ENCODE peak calls at places on chromosomes 13 and 19, in eight cellular contexts. One of them, this sample, is unnamed.

GRCh38 chr19:47094557-47095517 is 18.7 kb downstream of the ZC3H4 start:
- DNase-seq in Peyer's patch: peak; percentile 77
- DNase-seq in WERI-Rb-1: no peak
- DNase-seq in activated B cell treated with CpG ODN at 0.5 μM for 24 hours: no peak
- DNase-seq in A549: no peak
- DNase-seq in K562: no peak
- DNase-seq in tibial nerve: no peak
- DNase-seq in spleen: peak; percentile 81
- DNase-seq in this sample: no peak

GRCh38 chr19:27777242-27777641 is 1435.7 kb downstream of the UQCRFS1 start:
- DNase-seq in Peyer's patch: no peak
- DNase-seq in WERI-Rb-1: peak; percentile 36
- DNase-seq in activated B cell treated with CpG ODN at 0.5 μM for 24 hours: no peak
- DNase-seq in A549: no peak
- DNase-seq in K562: no peak
- DNase-seq in tibial nerve: no peak
- DNase-seq in spleen: no peak
- DNase-seq in this sample: no peak

GRCh38 chr19:44718441-44719261 is 19.7 kb downstream of the CEACAM16 start:
- DNase-seq in Peyer's patch: peak; percentile 68
- DNase-seq in WERI-Rb-1: no peak
- DNase-seq in activated B cell treated with CpG ODN at 0.5 μM for 24 hours: no peak
- DNase-seq in A549: peak; percentile 95
- DNase-seq in K562: no peak
- DNase-seq in tibial nerve: no peak
- DNase-seq in spleen: no peak
- DNase-seq in this sample: peak; percentile 31

GRCh38 chr13:97753942-97754670 is 199.4 kb upstream of the IPO5 start:
- DNase-seq in Peyer's patch: no peak
- DNase-seq in WERI-Rb-1: peak; percentile 52
- DNase-seq in activated B cell treated with CpG ODN at 0.5 μM for 24 hours: no peak
- DNase-seq in A549: no peak
- DNase-seq in K562: peak; percentile 17
- DNase-seq in tibial nerve: no peak
- DNase-seq in spleen: no peak
- DNase-seq in this sample: no peak

GRCh38 chr13:49540552-49540951 is 44.8 kb downstream of the PHF11 start:
- DNase-seq in Peyer's patch: no peak
- DNase-seq in WERI-Rb-1: no peak
- DNase-seq in activated B cell treated with CpG ODN at 0.5 μM for 24 hours: no peak
- DNase-seq in A549: no peak
- DNase-seq in K562: no peak
- DNase-seq in tibial nerve: no peak
- DNase-seq in spleen: no peak
- DNase-seq in this sample: no peak

GRCh38 chr13:75326173-75327131 is 155.5 kb downstream of the TBC1D4 start:
- DNase-seq in Peyer's patch: no peak
- DNase-seq in WERI-Rb-1: no peak
- DNase-seq in activated B cell treated with CpG ODN at 0.5 μM for 24 hours: no peak
- DNase-seq in A549: no peak
- DNase-seq in K562: peak; percentile 33
- DNase-seq in tibial nerve: no peak
- DNase-seq in spleen: peak; percentile 77
- DNase-seq in this sample: no peak

GRCh38 chr19:46180701-46181385 is 32.8 kb downstream of the IGFL2 start:
- DNase-seq in Peyer's patch: no peak
- DNase-seq in WERI-Rb-1: no peak
- DNase-seq in activated B cell treated with CpG ODN at 0.5 μM for 24 hours: no peak
- DNase-seq in A549: peak; percentile 74
- DNase-seq in K562: no peak
- DNase-seq in tibial nerve: no peak
- DNase-seq in spleen: no peak
- DNase-seq in this sample: no peak

GRCh38 chr13:113366031-113366588 is 2.2 kb upstream of the GRTP1 start:
- DNase-seq in Peyer's patch: no peak
- DNase-seq in WERI-Rb-1: peak; percentile 25
- DNase-seq in activated B cell treated with CpG ODN at 0.5 μM for 24 hours: no peak
- DNase-seq in A549: no peak
- DNase-seq in K562: no peak
- DNase-seq in tibial nerve: no peak
- DNase-seq in spleen: no peak
- DNase-seq in this sample: peak; percentile 22

GRCh38 chr13:113552079-113552478 is 32.5 kb upstream of the TFDP1 start:
- DNase-seq in Peyer's patch: peak; percentile 27
- DNase-seq in WERI-Rb-1: peak; percentile 7
- DNase-seq in activated B cell treated with CpG ODN at 0.5 μM for 24 hours: no peak
- DNase-seq in A549: no peak
- DNase-seq in K562: no peak
- DNase-seq in tibial nerve: no peak
- DNase-seq in spleen: peak; percentile 60
- DNase-seq in this sample: no peak

GRCh38 chr13:36999054-36999927 is at the start of gene ALG5:
- DNase-seq in Peyer's patch: peak; percentile 95
- DNase-seq in WERI-Rb-1: peak; percentile 78
- DNase-seq in activated B cell treated with CpG ODN at 0.5 μM for 24 hours: peak; percentile 96
- DNase-seq in A549: peak; percentile 83
- DNase-seq in K562: peak; percentile 73
- DNase-seq in tibial nerve: peak; percentile 78
- DNase-seq in spleen: peak; percentile 99
- DNase-seq in this sample: peak; percentile 93

GRCh38 chr19:16268676-16269319 is 55.8 kb upstream of the KLF2 start:
- DNase-seq in Peyer's patch: no peak
- DNase-seq in WERI-Rb-1: no peak
- DNase-seq in activated B cell treated with CpG ODN at 0.5 μM for 24 hours: no peak
- DNase-seq in A549: no peak
- DNase-seq in K562: no peak
- DNase-seq in tibial nerve: no peak
- DNase-seq in spleen: no peak
- DNase-seq in this sample: no peak

GRCh38 chr19:52248256-52248655 is 21.1 kb upstream of the ZNF766 start:
- DNase-seq in Peyer's patch: no peak
- DNase-seq in WERI-Rb-1: peak; percentile 77
- DNase-seq in activated B cell treated with CpG ODN at 0.5 μM for 24 hours: no peak
- DNase-seq in A549: no peak
- DNase-seq in K562: no peak
- DNase-seq in tibial nerve: peak; percentile 44
- DNase-seq in spleen: peak; percentile 77
- DNase-seq in this sample: peak; percentile 6

GRCh38 chr13:49580980-49581680 is 4.2 kb downstream of the RCBTB1 start:
- DNase-seq in Peyer's patch: no peak
- DNase-seq in WERI-Rb-1: peak; percentile 51
- DNase-seq in activated B cell treated with CpG ODN at 0.5 μM for 24 hours: no peak
- DNase-seq in A549: no peak
- DNase-seq in K562: no peak
- DNase-seq in tibial nerve: no peak
- DNase-seq in spleen: no peak
- DNase-seq in this sample: no peak

GRCh38 chr13:67223742-67224141 is 6.4 kb downstream of the PCDH9 start:
- DNase-seq in Peyer's patch: no peak
- DNase-seq in WERI-Rb-1: no peak
- DNase-seq in activated B cell treated with CpG ODN at 0.5 μM for 24 hours: no peak
- DNase-seq in A549: no peak
- DNase-seq in K562: no peak
- DNase-seq in tibial nerve: no peak
- DNase-seq in spleen: no peak
- DNase-seq in this sample: no peak

GRCh38 chr19:14158276-14159023 is 22.1 kb upstream of the ASF1B start:
- DNase-seq in Peyer's patch: no peak
- DNase-seq in WERI-Rb-1: no peak
- DNase-seq in activated B cell treated with CpG ODN at 0.5 μM for 24 hours: no peak
- DNase-seq in A549: no peak
- DNase-seq in K562: no peak
- DNase-seq in tibial nerve: no peak
- DNase-seq in spleen: no peak
- DNase-seq in this sample: no peak

GRCh38 chr19:892243-892996 is 567 bp downstream of the MED16 start:
- DNase-seq in Peyer's patch: no peak
- DNase-seq in WERI-Rb-1: no peak
- DNase-seq in activated B cell treated with CpG ODN at 0.5 μM for 24 hours: no peak
- DNase-seq in A549: no peak
- DNase-seq in K562: peak; percentile 83
- DNase-seq in tibial nerve: no peak
- DNase-seq in spleen: no peak
- DNase-seq in this sample: peak; percentile 69

GRCh38 chr19:2221250-2221831 is 14.8 kb downstream of the PLEKHJ1 start:
- DNase-seq in Peyer's patch: no peak
- DNase-seq in WERI-Rb-1: no peak
- DNase-seq in activated B cell treated with CpG ODN at 0.5 μM for 24 hours: no peak
- DNase-seq in A549: peak; percentile 30
- DNase-seq in K562: no peak
- DNase-seq in tibial nerve: no peak
- DNase-seq in spleen: no peak
- DNase-seq in this sample: no peak

GRCh38 chr13:30408319-30409101 is 13.8 kb upstream of the UBE2L5 start:
- DNase-seq in Peyer's patch: peak; percentile 98
- DNase-seq in WERI-Rb-1: no peak
- DNase-seq in activated B cell treated with CpG ODN at 0.5 μM for 24 hours: peak; percentile 85
- DNase-seq in A549: peak; percentile 91
- DNase-seq in K562: peak; percentile 91
- DNase-seq in tibial nerve: peak; percentile 93
- DNase-seq in spleen: peak; percentile 99
- DNase-seq in this sample: peak; percentile 95

DNA sequence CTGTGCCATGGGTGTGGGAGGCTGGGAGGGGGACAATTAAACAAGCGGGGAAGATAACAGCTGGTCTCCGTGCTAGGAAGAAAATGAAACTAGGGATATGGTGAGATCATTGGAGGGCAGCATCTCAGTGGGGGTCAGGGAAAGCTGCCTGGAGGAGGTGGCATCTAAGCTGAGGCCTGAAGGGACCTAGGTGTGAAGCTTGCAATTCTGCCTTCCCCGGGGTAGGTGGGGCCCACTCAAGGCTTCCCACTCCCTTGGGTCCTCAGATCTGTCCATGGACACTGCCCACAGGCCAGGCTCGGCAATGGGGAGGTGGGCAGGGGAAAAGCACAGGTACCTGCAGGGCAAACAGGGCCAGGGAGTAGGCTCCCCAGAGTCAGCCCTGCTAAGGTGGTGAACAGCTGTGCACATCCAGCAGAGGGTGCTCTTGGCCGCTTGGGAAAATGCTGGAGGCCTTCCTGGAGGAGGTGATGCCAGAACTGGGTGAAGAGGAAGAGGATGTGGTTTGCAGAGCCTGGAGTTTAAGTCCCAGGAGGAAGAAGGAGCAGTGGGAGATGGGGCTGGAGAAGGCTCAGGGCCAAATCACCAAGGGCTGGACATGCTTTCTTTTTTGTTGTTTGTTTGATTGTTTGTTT is 25.7 kb upstream of the CCNE1 start:
- DNase-seq in Peyer's patch: no peak
- DNase-seq in WERI-Rb-1: no peak
- DNase-seq in activated B cell treated with CpG ODN at 0.5 μM for 24 hours: no peak
- DNase-seq in A549: peak; percentile 53
- DNase-seq in K562: peak; percentile 44
- DNase-seq in tibial nerve: no peak
- DNase-seq in spleen: no peak
- DNase-seq in this sample: no peak
- TF ChIP-seq CTCF in Peyer's patch: no peak
- TF ChIP-seq CTCF in WERI-Rb-1: peak; percentile 28
- TF ChIP-seq CTCF in activated B cell treated with CpG ODN at 0.5 μM for 24 hours: no peak
- TF ChIP-seq CTCF in A549: peak; percentile 56
- TF ChIP-seq CTCF in K562: peak; percentile 52
- TF ChIP-seq CTCF in tibial nerve: no peak
- TF ChIP-seq CTCF in spleen: no peak
- TF ChIP-seq CTCF in this sample: no peak

DNA sequence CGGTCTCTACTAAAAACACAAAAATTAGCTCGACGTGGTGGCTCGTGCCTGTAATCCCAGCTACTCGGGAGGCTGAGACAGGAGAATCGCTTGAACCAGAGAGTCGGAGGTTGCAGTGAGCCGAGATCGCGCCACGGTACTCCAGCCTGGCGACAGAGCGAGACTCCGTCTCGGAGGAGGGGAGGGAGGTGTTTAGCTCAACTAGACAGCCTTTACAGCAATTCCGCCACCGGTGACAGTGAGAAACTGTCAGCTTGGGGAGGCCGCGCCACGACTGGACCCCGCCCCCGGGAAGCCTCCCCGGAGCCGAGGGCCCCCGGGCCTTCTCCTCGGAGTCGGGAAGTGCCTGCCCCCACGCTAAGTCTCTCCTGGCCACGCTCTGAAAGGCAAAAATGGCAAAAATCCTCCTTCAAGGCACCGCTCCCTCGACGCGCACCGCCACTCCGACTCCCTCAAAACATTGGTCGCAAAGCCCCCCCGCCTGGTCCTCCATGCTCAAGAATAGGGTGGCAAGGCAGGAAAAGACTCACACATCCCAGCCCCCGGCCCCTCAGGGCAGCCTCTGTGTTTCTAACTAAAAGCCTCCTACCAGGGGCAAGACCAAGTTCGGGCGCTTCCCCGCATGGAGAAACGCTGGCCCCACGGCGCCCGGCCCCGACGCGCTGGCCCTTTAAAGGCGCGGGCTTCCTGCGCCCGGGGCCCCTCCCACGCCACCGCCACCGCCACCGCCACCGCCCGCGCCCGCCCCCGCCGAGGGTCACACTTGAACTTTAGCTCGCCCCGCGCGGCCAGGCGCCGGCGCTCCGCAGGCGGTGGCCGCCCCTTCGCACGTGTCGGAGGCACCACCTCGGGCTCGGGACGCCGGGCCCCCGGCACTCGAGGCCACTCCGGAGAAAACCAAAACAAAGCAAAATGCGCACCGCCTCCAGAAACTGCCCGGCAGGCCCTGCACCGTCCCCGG is 2.1 kb downstream of the FOXO1 start:
- DNase-seq in Peyer's patch: peak; percentile 91
- DNase-seq in WERI-Rb-1: peak; percentile 31
- DNase-seq in activated B cell treated with CpG ODN at 0.5 μM for 24 hours: peak; percentile 71
- DNase-seq in A549: peak; percentile 46
- DNase-seq in K562: peak; percentile 57
- DNase-seq in tibial nerve: peak; percentile 73
- DNase-seq in spleen: peak; percentile 95
- DNase-seq in this sample: peak; percentile 71
- TF ChIP-seq CTCF in Peyer's patch: no peak
- TF ChIP-seq CTCF in WERI-Rb-1: no peak
- TF ChIP-seq CTCF in activated B cell treated with CpG ODN at 0.5 μM for 24 hours: no peak
- TF ChIP-seq CTCF in A549: no peak
- TF ChIP-seq CTCF in K562: no peak
- TF ChIP-seq CTCF in tibial nerve: no peak
- TF ChIP-seq CTCF in spleen: no peak
- TF ChIP-seq CTCF in this sample: no peak

GRCh38 chr19:33205531-33206260 is 11.6 kb downstream of the LRP3 start:
- DNase-seq in Peyer's patch: no peak
- DNase-seq in WERI-Rb-1: no peak
- DNase-seq in activated B cell treated with CpG ODN at 0.5 μM for 24 hours: no peak
- DNase-seq in A549: no peak
- DNase-seq in K562: no peak
- DNase-seq in tibial nerve: no peak
- DNase-seq in spleen: no peak
- DNase-seq in this sample: no peak
- TF ChIP-seq CTCF in Peyer's patch: no peak
- TF ChIP-seq CTCF in WERI-Rb-1: no peak
- TF ChIP-seq CTCF in activated B cell treated with CpG ODN at 0.5 μM for 24 hours: no peak
- TF ChIP-seq CTCF in A549: no peak
- TF ChIP-seq CTCF in K562: no peak
- TF ChIP-seq CTCF in tibial nerve: no peak
- TF ChIP-seq CTCF in spleen: no peak
- TF ChIP-seq CTCF in this sample: no peak

DNA sequence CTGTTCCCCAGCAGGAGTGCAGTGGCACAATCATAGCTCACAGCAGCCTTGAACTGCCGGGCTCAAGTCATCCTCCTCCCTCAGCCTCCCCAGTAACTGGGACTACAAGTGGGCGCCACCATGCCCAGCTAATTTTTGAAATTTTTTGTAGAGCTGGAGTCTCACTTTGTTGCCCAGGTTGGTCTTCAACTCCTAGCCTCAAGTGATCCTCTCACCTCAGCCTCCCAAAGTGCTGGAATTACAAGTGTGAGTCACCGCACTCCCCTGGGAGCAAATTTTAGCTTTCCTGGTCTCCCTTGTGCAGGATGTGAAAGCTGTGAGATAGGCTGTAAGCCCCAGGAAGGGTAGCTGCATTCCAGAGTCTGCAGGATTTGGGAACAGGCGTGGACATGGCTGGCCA is 5.4 kb upstream of the GARRE1 start:
- DNase-seq in Peyer's patch: no peak
- DNase-seq in WERI-Rb-1: no peak
- DNase-seq in activated B cell treated with CpG ODN at 0.5 μM for 24 hours: no peak
- DNase-seq in A549: no peak
- DNase-seq in K562: no peak
- DNase-seq in tibial nerve: no peak
- DNase-seq in spleen: no peak
- DNase-seq in this sample: no peak
- TF ChIP-seq CTCF in Peyer's patch: no peak
- TF ChIP-seq CTCF in WERI-Rb-1: no peak
- TF ChIP-seq CTCF in activated B cell treated with CpG ODN at 0.5 μM for 24 hours: no peak
- TF ChIP-seq CTCF in A549: no peak
- TF ChIP-seq CTCF in K562: no peak
- TF ChIP-seq CTCF in tibial nerve: no peak
- TF ChIP-seq CTCF in spleen: no peak
- TF ChIP-seq CTCF in this sample: no peak

This sample was measured in nephron progenitor cell.